ENCODE peak calls at places on chromosome 16, in six cellular contexts. O is foreskin keratinocyte, H is thoracic aorta, D is H9, W is substantia nigra, N is cardiac muscle cell. Y is an unnamed sample.

GRCh38 chr16:54930034-54930938 is at the start of gene IRX5:
- DNase-seq in O (peak), H (peak), D (peak), W (peak), N (peak), Y (peak)

GRCh38 chr16:87201052-87201451 is 116.1 kb downstream of the C16orf95 start:
- DNase-seq in O (peak), H (peak), D (no peak), W (no peak), N (peak), Y (peak)

GRCh38 chr16:67101301-67101675 is 8.5 kb upstream of the PHAF1 start:
- DNase-seq in O (no peak), H (no peak), D (no peak), W (no peak), N (no peak), Y (no peak)

GRCh38 chr16:30706046-30706445 is 7.1 kb downstream of the SRCAP start:
- DNase-seq in O (no peak), H (no peak), D (no peak), W (no peak), N (no peak), Y (no peak)

GRCh38 chr16:87706278-87707000 is 59.3 kb downstream of the KLHDC4 start:
- DNase-seq in O (no peak), H (no peak), D (no peak), W (no peak), N (no peak), Y (no peak)

GRCh38 chr16:20675488-20676267 is 21.8 kb downstream of the ACSM1 start:
- DNase-seq in O (peak), H (no peak), D (peak), W (no peak), N (peak), Y (no peak)

GRCh38 chr16:21653571-21653970 is 1.2 kb upstream of the IGSF6 start:
- DNase-seq in O (no peak), H (no peak), D (no peak), W (no peak), N (no peak), Y (no peak)

GRCh38 chr16:31880322-31880979 is 6.8 kb downstream of the ZNF267 start:
- DNase-seq in O (peak), H (no peak), D (no peak), W (no peak), N (peak), Y (peak)

GRCh38 chr16:56929639-56930038 is 2.3 kb upstream of the HERPUD1 start:
- DNase-seq in O (no peak), H (no peak), D (no peak), W (no peak), N (no peak), Y (no peak)

GRCh38 chr16:5977329-5977728 is 879.7 kb upstream of the EEF2KMT start:
- DNase-seq in O (no peak), H (no peak), D (no peak), W (no peak), N (no peak), Y (no peak)

GRCh38 chr16:19375561-19376158 is 42.0 kb upstream of the TMC5 start:
- DNase-seq in O (no peak), H (no peak), D (peak), W (no peak), N (peak), Y (no peak)

GRCh38 chr16:69106491-69107291 is 1.2 kb downstream of the HAS3 start:
- DNase-seq in O (no peak), H (no peak), D (peak), W (no peak), N (no peak), Y (no peak)

GRCh38 chr16:69107311-69107962 is 2.0 kb downstream of the HAS3 start:
- DNase-seq in O (no peak), H (no peak), D (peak), W (no peak), N (no peak), Y (no peak)

GRCh38 chr16:69108069-69108904 is 2.8 kb downstream of the HAS3 start:
- DNase-seq in O (no peak), H (no peak), D (peak), W (no peak), N (no peak), Y (no peak)

GRCh38 chr16:69108905-69109252 is 3.4 kb downstream of the HAS3 start:
- DNase-seq in O (no peak), H (no peak), D (no peak), W (no peak), N (no peak), Y (no peak)

DNA sequence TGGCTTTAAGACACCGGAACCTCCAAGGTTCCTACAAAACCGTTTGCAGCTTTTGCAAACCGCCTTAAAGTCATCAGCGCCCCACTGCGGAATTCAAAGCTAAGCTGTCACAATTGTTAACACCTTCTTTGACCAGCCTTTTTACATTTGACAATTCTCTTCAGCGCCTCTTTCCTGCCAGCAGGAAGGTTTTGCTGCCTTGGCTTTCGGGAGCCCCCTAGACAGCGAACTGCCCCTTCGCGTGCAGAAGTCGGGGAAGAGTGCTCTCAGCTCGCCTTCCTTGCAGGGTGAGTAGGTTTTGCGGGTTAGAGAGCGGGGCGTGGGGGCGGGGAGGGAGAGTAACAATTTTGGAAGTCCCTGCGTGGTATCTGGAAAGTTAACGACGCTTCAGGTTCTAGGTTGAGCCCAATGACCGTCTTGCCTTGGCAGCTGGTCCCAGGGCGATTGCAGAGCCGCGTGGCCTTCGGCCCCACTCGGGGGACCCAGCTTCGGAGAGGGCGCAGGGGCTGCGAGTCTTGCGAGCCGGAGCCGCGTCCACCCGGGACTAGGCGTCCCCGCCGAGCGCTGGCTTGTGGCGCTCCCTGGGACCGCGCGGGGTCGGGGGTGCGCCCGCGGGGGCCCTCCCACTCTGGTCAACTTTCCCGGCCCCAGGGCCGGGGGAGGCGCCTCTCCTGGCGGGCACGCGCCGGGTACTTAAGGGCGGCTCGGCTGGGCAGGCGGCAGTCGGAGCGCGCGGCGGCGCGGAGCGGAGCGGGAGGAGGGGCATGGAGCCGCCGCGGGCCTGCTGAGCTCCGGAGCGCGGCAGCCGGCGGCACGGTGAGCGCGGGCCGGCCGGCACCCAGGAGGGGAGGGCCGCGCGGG is at the start of gene HAS3:
- DNase-seq in O (peak), H (no peak), D (peak), W (peak), N (peak), Y (peak)
- H3K27ac ChIP-seq in O (no peak), H (no peak), D (no peak), W (no peak), N (no peak), Y (peak)

DNA sequence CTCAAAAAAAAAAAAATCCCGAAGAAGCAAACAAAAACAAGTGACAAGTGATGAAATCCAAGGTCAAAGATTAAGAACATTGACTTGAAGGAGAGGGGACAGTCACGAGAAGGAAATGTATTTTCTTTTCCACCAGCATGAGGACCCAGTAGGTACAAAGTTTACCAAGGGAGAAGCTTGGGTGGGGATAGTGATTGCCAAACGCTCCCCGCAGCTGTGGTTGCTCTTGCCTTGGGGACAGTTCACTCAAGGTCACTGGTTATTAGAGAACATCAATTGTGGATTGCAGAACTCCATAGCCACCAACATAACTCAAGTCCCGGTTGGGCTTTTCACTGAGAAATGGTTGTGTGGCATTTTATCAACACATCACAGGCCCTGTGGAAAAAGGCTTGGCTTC is 27.0 kb downstream of the RSL1D1 start:
- DNase-seq in O (no peak), H (no peak), D (no peak), W (no peak), N (peak), Y (no peak)
- H3K27ac ChIP-seq in O (no peak), H (peak), D (no peak), W (no peak), N (no peak), Y (no peak)

GRCh38 chr16:25052530-25052929 is 37.4 kb upstream of the ARHGAP17 start:
- DNase-seq in O (no peak), H (no peak), D (no peak), W (no peak), N (no peak), Y (no peak)
- H3K27ac ChIP-seq in O (no peak), H (peak), D (no peak), W (no peak), N (no peak), Y (no peak)

DNA sequence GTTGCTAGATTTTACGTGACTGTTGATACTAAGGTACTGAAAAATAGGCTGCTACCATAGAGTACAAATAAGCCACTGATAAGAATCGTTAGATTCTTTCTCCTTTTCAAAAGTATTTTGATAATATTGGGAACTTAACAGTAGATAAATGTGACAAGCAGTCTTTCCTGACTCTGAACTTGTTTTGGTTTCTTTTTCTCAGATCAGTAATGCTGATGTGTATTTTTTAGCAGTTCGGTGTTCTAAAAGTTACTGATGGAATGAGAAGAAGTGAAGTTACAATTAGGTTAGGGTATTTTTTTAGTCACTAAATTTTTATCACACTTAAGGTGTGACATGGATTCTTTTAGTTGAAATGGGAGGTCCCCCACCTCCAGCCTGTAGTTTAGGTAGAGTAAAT is 2.2 kb downstream of the RBBP6 start:
- DNase-seq in O (no peak), H (no peak), D (no peak), W (no peak), N (no peak), Y (no peak)
- H3K27ac ChIP-seq in O (peak), H (peak), D (no peak), W (no peak), N (peak), Y (no peak)

DNA sequence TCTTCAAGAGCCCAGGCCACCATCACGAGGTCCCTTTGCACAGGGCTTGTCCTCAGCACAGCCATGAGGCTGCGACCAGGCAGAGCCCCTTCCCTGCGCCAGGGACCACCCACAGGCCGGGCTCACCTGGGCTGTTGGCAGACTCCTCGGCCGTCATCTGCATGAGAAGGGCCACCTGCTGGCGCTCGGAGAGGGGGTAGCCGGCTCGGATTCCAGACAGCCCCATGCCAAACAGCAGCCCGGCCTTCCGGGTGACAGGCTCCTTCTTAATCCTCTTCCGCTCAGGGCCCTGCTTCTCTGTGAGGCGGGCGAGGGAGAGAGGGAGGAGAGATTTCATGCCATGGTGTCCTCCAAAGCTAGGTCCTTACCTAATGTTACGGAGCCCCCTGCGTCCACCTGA is 73.4 kb downstream of the ZNF778 start:
- DNase-seq in O (no peak), H (no peak), D (peak), W (no peak), N (no peak), Y (no peak)
- H3K27ac ChIP-seq in O (no peak), H (no peak), D (peak), W (no peak), N (peak), Y (no peak)

Y was measured in epithelial cell of prostate.